ENCODE peak calls at places on chromosome 1, in four cellular contexts. N is pancreas; C is naive thymus-derived CD8-positive, alpha-beta T cell; T is activated T-helper 1 cell treated with anti-CD3 and anti-CD28 coated beads, Interleukin-12 subunit alpha, Interleukin-12 subunit beta, Interleukin-2, Interleukin-4 antibody, amounts not matched to agents 30 ng/mL and 10 ng/mL and 1 ng/mL, durations not matched to agents 14 hours and 24 hours and 36 hours. O is an unnamed sample.
A peak's percentile ranks its signal among the peaks of the same experiment; 100 is the strongest.

GRCh38 chr1:237235080-237235479 is 193.1 kb downstream of the RYR2 start:
- DNase-seq in N (no peak), C (no peak), T (no peak), O (no peak)

GRCh38 chr1:237012789-237013383 is 8.6 kb upstream of the MT1HL1 start:
- DNase-seq in N (peak; percentile 94), C (no peak), T (no peak), O (peak; percentile 84)

GRCh38 chr1:164983023-164983650 is 373.4 kb downstream of the LMX1A start:
- DNase-seq in N (no peak), C (no peak), T (no peak), O (no peak)

GRCh38 chr1:24127801-24128363 is 15.1 kb downstream of the IL22RA1 start:
- DNase-seq in N (no peak), C (no peak), T (no peak), O (no peak)

GRCh38 chr1:213829806-213830205 is 158.0 kb upstream of the PROX1 start:
- DNase-seq in N (no peak), C (no peak), T (no peak), O (no peak)

GRCh38 chr1:151540982-151541377 is 871 bp downstream of the TUFT1 start:
- DNase-seq in N (no peak), C (peak; percentile 14), T (no peak), O (no peak)

GRCh38 chr1:201736707-201737320 is 92.1 kb upstream of the IPO9 start:
- DNase-seq in N (no peak), C (no peak), T (no peak), O (no peak)

GRCh38 chr1:168892945-168893344 is 163.9 kb upstream of the DPT start:
- DNase-seq in N (no peak), C (no peak), T (no peak), O (no peak)

GRCh38 chr1:246187834-246188372 is 319.2 kb downstream of the SMYD3 start:
- DNase-seq in N (no peak), C (no peak), T (no peak), O (no peak)

GRCh38 chr1:75170981-75171380 is 36.8 kb downstream of the LHX8 start:
- DNase-seq in N (no peak), C (no peak), T (no peak), O (no peak)

GRCh38 chr1:228869312-228869824 is 134.1 kb downstream of the RHOU start:
- DNase-seq in N (no peak), C (no peak), T (no peak), O (no peak)

GRCh38 chr1:65055754-65056153 is 89.4 kb upstream of the JAK1 start:
- DNase-seq in N (no peak), C (no peak), T (no peak), O (no peak)

GRCh38 chr1:212852105-212852688 is 4.7 kb upstream of the SPATA45 start:
- DNase-seq in N (no peak), C (no peak), T (no peak), O (no peak)

GRCh38 chr1:54934869-54935268 is 45.6 kb upstream of the TMEM61 start:
- DNase-seq in N (no peak), C (no peak), T (no peak), O (no peak)

GRCh38 chr1:65020774-65021173 is 54.4 kb upstream of the JAK1 start:
- DNase-seq in N (no peak), C (no peak), T (no peak), O (no peak)

GRCh38 chr1:176416777-176417176 is 46.2 kb upstream of the PAPPA2 start:
- DNase-seq in N (peak; percentile 9), C (no peak), T (no peak), O (no peak)

GRCh38 chr1:107972367-107972766 is 7.4 kb upstream of the VAV3 start:
- DNase-seq in N (no peak), C (no peak), T (no peak), O (no peak)

GRCh38 chr1:97936976-97937375 is 16.1 kb upstream of the DPYD start:
- DNase-seq in N (no peak), C (no peak), T (no peak), O (no peak)

GRCh38 chr1:1847061-1847460 is 43.8 kb downstream of the GNB1 start:
- DNase-seq in N (no peak), C (no peak), T (no peak), O (no peak)

GRCh38 chr1:8517579-8518489 is 199.9 kb downstream of the SLC45A1 start:
- DNase-seq in N (no peak), C (peak; percentile 13), T (no peak), O (no peak)

GRCh38 chr1:232333419-232333767 is 296.5 kb downstream of the SIPA1L2 start:
- DNase-seq in N (no peak), C (no peak), T (no peak), O (no peak)

GRCh38 chr1:201766117-201766863 is 62.7 kb upstream of the IPO9 start:
- DNase-seq in N (no peak), C (no peak), T (no peak), O (no peak)